ENCODE peak calls at places on chromosomes 13 and 19, in five cellular contexts. U is NCI-H1417; S is endodermal cell; D is omental fat pad; H is stimulated activated CD4-positive, alpha-beta T cell treated with anti-CD3 and anti-CD28 coated beads, Interleukin-4, amount 100 ng/mL, for 1 hour. Y is an unnamed sample.

GRCh38 chr13:51873837-51874236 is 12.1 kb downstream of the CCDC70 start:
- DNase-seq in U (no peak), S (no peak), D (no peak), H (no peak), Y (no peak)

GRCh38 chr19:12064266-12065099 is at the start of gene ZNF844:
- DNase-seq in U (peak; percentile 46), S (peak; percentile 99), D (peak; percentile 97), H (peak; percentile 79), Y (peak; percentile 97)

GRCh38 chr19:38321646-38322323 is 2.1 kb downstream of the KCNK6 start:
- DNase-seq in U (no peak), S (no peak), D (peak; percentile 47), H (no peak), Y (peak; percentile 27)

GRCh38 chr19:5290336-5291262 is 50.0 kb downstream of the PTPRS start:
- DNase-seq in U (no peak), S (no peak), D (no peak), H (no peak), Y (no peak)

GRCh38 chr13:30998548-30999140 is 66.2 kb downstream of the TEX26 start:
- DNase-seq in U (peak; percentile 26), S (peak; percentile 19), D (no peak), H (no peak), Y (no peak)

GRCh38 chr13:40776232-40776631 is 5.2 kb upstream of the MRPS31 start:
- DNase-seq in U (no peak), S (no peak), D (no peak), H (no peak), Y (no peak)

GRCh38 chr19:37948362-37948761 is 41.4 kb downstream of the SIPA1L3 start:
- DNase-seq in U (no peak), S (no peak), D (no peak), H (no peak), Y (no peak)

GRCh38 chr13:34065915-34066314 is 248.0 kb downstream of the RFC3 start:
- DNase-seq in U (no peak), S (no peak), D (no peak), H (no peak), Y (no peak)

GRCh38 chr13:105207586-105208293 is 1327.7 kb downstream of the EFNB2 start:
- DNase-seq in U (no peak), S (no peak), D (no peak), H (no peak), Y (no peak)

GRCh38 chr19:8485561-8486371 is 16.7 kb downstream of the PRAM1 start:
- DNase-seq in U (no peak), S (no peak), D (no peak), H (no peak), Y (no peak)

GRCh38 chr13:57569981-57570380 is 61.6 kb upstream of the PCDH17 start:
- DNase-seq in U (no peak), S (no peak), D (no peak), H (no peak), Y (no peak)

Y was measured in body of pancreas.